ENCODE peak calls at places on chromosomes 13 and 19, in four cellular contexts. U is NAMALWA, Y is fibroblast of lung, T is ACHN. W is an unnamed sample.

GRCh38 chr13:51902776-51903175 is 41.0 kb downstream of the CCDC70 start:
- DNase-seq in U (no peak), Y (no peak), T (no peak), W (no peak)

GRCh38 chr13:71754407-71754974 is 112.5 kb downstream of the DACH1 start:
- DNase-seq in U (peak; percentile 13), Y (no peak), T (no peak), W (peak; percentile 75)

GRCh38 chr19:54430306-54431254 is 15.3 kb downstream of the TTYH1 start:
- DNase-seq in U (peak; percentile 58), Y (no peak), T (peak; percentile 14), W (peak; percentile 14)

GRCh38 chr19:35136977-35137702 is 1.5 kb upstream of the FXYD1 start:
- DNase-seq in U (peak; percentile 36), Y (no peak), T (no peak), W (no peak)

GRCh38 chr13:110034031-110034430 is 247.6 kb upstream of the IRS2 start:
- DNase-seq in U (no peak), Y (no peak), T (no peak), W (no peak)

GRCh38 chr19:45547965-45548609 is 36.5 kb downstream of the OPA3 start:
- DNase-seq in U (no peak), Y (peak; percentile 19), T (peak; percentile 39), W (peak; percentile 31)

GRCh38 chr13:24063281-24063851 is 97.2 kb upstream of the SPATA13 start:
- DNase-seq in U (no peak), Y (peak; percentile 48), T (no peak), W (no peak)

GRCh38 chr13:91072511-91072910 is 275.0 kb upstream of the MIR17HG start:
- DNase-seq in U (no peak), Y (no peak), T (no peak), W (no peak)

GRCh38 chr19:38705197-38706019 is 38.9 kb downstream of the CAPN12 start:
- DNase-seq in U (no peak), Y (no peak), T (no peak), W (no peak)

GRCh38 chr13:45705145-45705695 is 3.1 kb downstream of the CBY2 start:
- DNase-seq in U (no peak), Y (no peak), T (no peak), W (no peak)

GRCh38 chr13:47875206-47875605 is 125.9 kb downstream of the SUCLA2 start:
- DNase-seq in U (no peak), Y (no peak), T (no peak), W (no peak)

GRCh38 chr13:74767031-74767430 is 632.8 kb upstream of the KLF12 start:
- DNase-seq in U (no peak), Y (peak; percentile 57), T (no peak), W (peak; percentile 82)

GRCh38 chr13:39676315-39676876 is 20.9 kb downstream of the COG6 start:
- DNase-seq in U (peak; percentile 75), Y (peak; percentile 37), T (no peak), W (peak; percentile 28)

W was measured in fibroblast of gingiva.